ENCODE peak calls at places on chromosomes 16 and 17, in nine cellular contexts. One of them, this sample, is unnamed.

GRCh38 chr16:54118846-54119245 is 167.7 kb downstream of the IRX3 start:
- DNase-seq in dorsolateral prefrontal cortex: no peak
- DNase-seq in colonic mucosa: no peak
- DNase-seq in CD8-positive, alpha-beta memory T cell: no peak
- DNase-seq in neuronal stem cell: no peak
- DNase-seq in endothelial cell of umbilical vein: no peak
- DNase-seq in thoracic aorta: no peak
- DNase-seq in SJSA1: no peak
- DNase-seq in CD4-positive, CD25-positive, alpha-beta regulatory T cell: no peak
- DNase-seq in this sample: no peak

GRCh38 chr16:52123842-52124241 is 423.1 kb downstream of the TOX3 start:
- DNase-seq in dorsolateral prefrontal cortex: no peak
- DNase-seq in colonic mucosa: no peak
- DNase-seq in CD8-positive, alpha-beta memory T cell: no peak
- DNase-seq in neuronal stem cell: no peak
- DNase-seq in endothelial cell of umbilical vein: no peak
- DNase-seq in thoracic aorta: no peak
- DNase-seq in SJSA1: no peak
- DNase-seq in CD4-positive, CD25-positive, alpha-beta regulatory T cell: no peak
- DNase-seq in this sample: no peak

GRCh38 chr16:8519643-8520042 is 70.7 kb downstream of the TMEM114 start:
- DNase-seq in dorsolateral prefrontal cortex: no peak
- DNase-seq in colonic mucosa: no peak
- DNase-seq in CD8-positive, alpha-beta memory T cell: no peak
- DNase-seq in neuronal stem cell: no peak
- DNase-seq in endothelial cell of umbilical vein: no peak
- DNase-seq in thoracic aorta: no peak
- DNase-seq in SJSA1: no peak
- DNase-seq in CD4-positive, CD25-positive, alpha-beta regulatory T cell: no peak
- DNase-seq in this sample: no peak

GRCh38 chr16:2497116-2497630 is 16.6 kb upstream of the ATP6V0C start:
- DNase-seq in dorsolateral prefrontal cortex: no peak
- DNase-seq in colonic mucosa: no peak
- DNase-seq in CD8-positive, alpha-beta memory T cell: no peak
- DNase-seq in neuronal stem cell: no peak
- DNase-seq in endothelial cell of umbilical vein: no peak
- DNase-seq in thoracic aorta: no peak
- DNase-seq in SJSA1: no peak
- DNase-seq in CD4-positive, CD25-positive, alpha-beta regulatory T cell: no peak
- DNase-seq in this sample: no peak

GRCh38 chr16:57938936-57939871 is 31.7 kb downstream of the CNGB1 start:
- DNase-seq in dorsolateral prefrontal cortex: no peak
- DNase-seq in colonic mucosa: peak; percentile 72
- DNase-seq in CD8-positive, alpha-beta memory T cell: no peak
- DNase-seq in neuronal stem cell: no peak
- DNase-seq in endothelial cell of umbilical vein: peak; percentile 9
- DNase-seq in thoracic aorta: no peak
- DNase-seq in SJSA1: peak; percentile 78
- DNase-seq in CD4-positive, CD25-positive, alpha-beta regulatory T cell: no peak
- DNase-seq in this sample: peak; percentile 30

GRCh38 chr17:75277664-75278071 is 6.6 kb upstream of the MIF4GD start:
- DNase-seq in dorsolateral prefrontal cortex: no peak
- DNase-seq in colonic mucosa: no peak
- DNase-seq in CD8-positive, alpha-beta memory T cell: no peak
- DNase-seq in neuronal stem cell: no peak
- DNase-seq in endothelial cell of umbilical vein: no peak
- DNase-seq in thoracic aorta: no peak
- DNase-seq in SJSA1: no peak
- DNase-seq in CD4-positive, CD25-positive, alpha-beta regulatory T cell: no peak
- DNase-seq in this sample: no peak

GRCh38 chr16:86018487-86018886 is 119.5 kb downstream of the IRF8 start:
- DNase-seq in dorsolateral prefrontal cortex: no peak
- DNase-seq in colonic mucosa: peak; percentile 43
- DNase-seq in CD8-positive, alpha-beta memory T cell: no peak
- DNase-seq in neuronal stem cell: no peak
- DNase-seq in endothelial cell of umbilical vein: no peak
- DNase-seq in thoracic aorta: no peak
- DNase-seq in SJSA1: no peak
- DNase-seq in CD4-positive, CD25-positive, alpha-beta regulatory T cell: no peak
- DNase-seq in this sample: no peak

GRCh38 chr16:27890006-27890405 is 173.5 kb downstream of the GSG1L start:
- DNase-seq in dorsolateral prefrontal cortex: no peak
- DNase-seq in colonic mucosa: no peak
- DNase-seq in CD8-positive, alpha-beta memory T cell: no peak
- DNase-seq in neuronal stem cell: no peak
- DNase-seq in endothelial cell of umbilical vein: no peak
- DNase-seq in thoracic aorta: no peak
- DNase-seq in SJSA1: no peak
- DNase-seq in CD4-positive, CD25-positive, alpha-beta regulatory T cell: no peak
- DNase-seq in this sample: no peak

GRCh38 chr17:3976675-3977171 is 12.5 kb upstream of the ATP2A3 start:
- DNase-seq in dorsolateral prefrontal cortex: no peak
- DNase-seq in colonic mucosa: peak; percentile 94
- DNase-seq in CD8-positive, alpha-beta memory T cell: no peak
- DNase-seq in neuronal stem cell: no peak
- DNase-seq in endothelial cell of umbilical vein: no peak
- DNase-seq in thoracic aorta: peak; percentile 47
- DNase-seq in SJSA1: no peak
- DNase-seq in CD4-positive, CD25-positive, alpha-beta regulatory T cell: no peak
- DNase-seq in this sample: no peak

GRCh38 chr16:84451781-84452180 is 52.7 kb downstream of the MEAK7 start:
- DNase-seq in dorsolateral prefrontal cortex: no peak
- DNase-seq in colonic mucosa: no peak
- DNase-seq in CD8-positive, alpha-beta memory T cell: no peak
- DNase-seq in neuronal stem cell: no peak
- DNase-seq in endothelial cell of umbilical vein: no peak
- DNase-seq in thoracic aorta: no peak
- DNase-seq in SJSA1: no peak
- DNase-seq in CD4-positive, CD25-positive, alpha-beta regulatory T cell: no peak
- DNase-seq in this sample: no peak

GRCh38 chr16:68332411-68333121 is 21.7 kb downstream of the PRMT7 start:
- DNase-seq in dorsolateral prefrontal cortex: no peak
- DNase-seq in colonic mucosa: no peak
- DNase-seq in CD8-positive, alpha-beta memory T cell: no peak
- DNase-seq in neuronal stem cell: no peak
- DNase-seq in endothelial cell of umbilical vein: peak; percentile 98
- DNase-seq in thoracic aorta: no peak
- DNase-seq in SJSA1: no peak
- DNase-seq in CD4-positive, CD25-positive, alpha-beta regulatory T cell: peak; percentile 77
- DNase-seq in this sample: peak; percentile 71

GRCh38 chr17:42329025-42329976 is 41.0 kb downstream of the STAT5A start:
- DNase-seq in dorsolateral prefrontal cortex: no peak
- DNase-seq in colonic mucosa: peak; percentile 55
- DNase-seq in CD8-positive, alpha-beta memory T cell: no peak
- DNase-seq in neuronal stem cell: peak; percentile 80
- DNase-seq in endothelial cell of umbilical vein: peak; percentile 69
- DNase-seq in thoracic aorta: no peak
- DNase-seq in SJSA1: peak; percentile 73
- DNase-seq in CD4-positive, CD25-positive, alpha-beta regulatory T cell: no peak
- DNase-seq in this sample: no peak

GRCh38 chr17:30323262-30323894 is 10.5 kb downstream of the TMIGD1 start:
- DNase-seq in dorsolateral prefrontal cortex: no peak
- DNase-seq in colonic mucosa: no peak
- DNase-seq in CD8-positive, alpha-beta memory T cell: peak; percentile 83
- DNase-seq in neuronal stem cell: no peak
- DNase-seq in endothelial cell of umbilical vein: no peak
- DNase-seq in thoracic aorta: no peak
- DNase-seq in SJSA1: no peak
- DNase-seq in CD4-positive, CD25-positive, alpha-beta regulatory T cell: no peak
- DNase-seq in this sample: no peak

GRCh38 chr17:57091186-57091618 is 6.2 kb downstream of the AKAP1 start:
- DNase-seq in dorsolateral prefrontal cortex: no peak
- DNase-seq in colonic mucosa: no peak
- DNase-seq in CD8-positive, alpha-beta memory T cell: no peak
- DNase-seq in neuronal stem cell: no peak
- DNase-seq in endothelial cell of umbilical vein: no peak
- DNase-seq in thoracic aorta: no peak
- DNase-seq in SJSA1: no peak
- DNase-seq in CD4-positive, CD25-positive, alpha-beta regulatory T cell: no peak
- DNase-seq in this sample: no peak

GRCh38 chr16:82282662-82283061 is 112.6 kb upstream of the MPHOSPH6 start:
- DNase-seq in dorsolateral prefrontal cortex: no peak
- DNase-seq in colonic mucosa: no peak
- DNase-seq in CD8-positive, alpha-beta memory T cell: no peak
- DNase-seq in neuronal stem cell: no peak
- DNase-seq in endothelial cell of umbilical vein: no peak
- DNase-seq in thoracic aorta: no peak
- DNase-seq in SJSA1: no peak
- DNase-seq in CD4-positive, CD25-positive, alpha-beta regulatory T cell: no peak
- DNase-seq in this sample: no peak

GRCh38 chr16:89292443-89293078 is 75.1 kb downstream of the ZNF778 start:
- DNase-seq in dorsolateral prefrontal cortex: no peak
- DNase-seq in colonic mucosa: no peak
- DNase-seq in CD8-positive, alpha-beta memory T cell: no peak
- DNase-seq in neuronal stem cell: no peak
- DNase-seq in endothelial cell of umbilical vein: no peak
- DNase-seq in thoracic aorta: no peak
- DNase-seq in SJSA1: no peak
- DNase-seq in CD4-positive, CD25-positive, alpha-beta regulatory T cell: no peak
- DNase-seq in this sample: no peak

GRCh38 chr16:89291776-89292175 is 74.3 kb downstream of the ZNF778 start:
- DNase-seq in dorsolateral prefrontal cortex: no peak
- DNase-seq in colonic mucosa: no peak
- DNase-seq in CD8-positive, alpha-beta memory T cell: no peak
- DNase-seq in neuronal stem cell: no peak
- DNase-seq in endothelial cell of umbilical vein: no peak
- DNase-seq in thoracic aorta: no peak
- DNase-seq in SJSA1: no peak
- DNase-seq in CD4-positive, CD25-positive, alpha-beta regulatory T cell: no peak
- DNase-seq in this sample: no peak

GRCh38 chr16:89294486-89294885 is 77.0 kb downstream of the ZNF778 start:
- DNase-seq in dorsolateral prefrontal cortex: no peak
- DNase-seq in colonic mucosa: no peak
- DNase-seq in CD8-positive, alpha-beta memory T cell: no peak
- DNase-seq in neuronal stem cell: no peak
- DNase-seq in endothelial cell of umbilical vein: no peak
- DNase-seq in thoracic aorta: no peak
- DNase-seq in SJSA1: no peak
- DNase-seq in CD4-positive, CD25-positive, alpha-beta regulatory T cell: no peak
- DNase-seq in this sample: no peak

GRCh38 chr16:89295071-89295900 is 77.8 kb downstream of the ZNF778 start:
- DNase-seq in dorsolateral prefrontal cortex: no peak
- DNase-seq in colonic mucosa: no peak
- DNase-seq in CD8-positive, alpha-beta memory T cell: no peak
- DNase-seq in neuronal stem cell: no peak
- DNase-seq in endothelial cell of umbilical vein: no peak
- DNase-seq in thoracic aorta: no peak
- DNase-seq in SJSA1: no peak
- DNase-seq in CD4-positive, CD25-positive, alpha-beta regulatory T cell: no peak
- DNase-seq in this sample: no peak

GRCh38 chr16:89293276-89294143 is 76.0 kb downstream of the ZNF778 start:
- DNase-seq in dorsolateral prefrontal cortex: no peak
- DNase-seq in colonic mucosa: no peak
- DNase-seq in CD8-positive, alpha-beta memory T cell: no peak
- DNase-seq in neuronal stem cell: no peak
- DNase-seq in endothelial cell of umbilical vein: no peak
- DNase-seq in thoracic aorta: no peak
- DNase-seq in SJSA1: no peak
- DNase-seq in CD4-positive, CD25-positive, alpha-beta regulatory T cell: no peak
- DNase-seq in this sample: peak; percentile 24
- H3K27me3 ChIP-seq in dorsolateral prefrontal cortex: no peaks in the 10 kb centered on the region
- H3K27me3 ChIP-seq in colonic mucosa: no peaks in the 10 kb centered on the region
- H3K27me3 ChIP-seq in CD8-positive, alpha-beta memory T cell: no peaks in the 10 kb centered on the region
- H3K27me3 ChIP-seq in neuronal stem cell: no peaks in the 10 kb centered on the region
- H3K27me3 ChIP-seq in endothelial cell of umbilical vein: no peaks in the 10 kb centered on the region
- H3K27me3 ChIP-seq in thoracic aorta: no peaks in the 10 kb centered on the region
- H3K27me3 ChIP-seq in SJSA1: no peaks in the 10 kb centered on the region
- H3K27me3 ChIP-seq in CD4-positive, CD25-positive, alpha-beta regulatory T cell: no peaks in the 10 kb centered on the region
- H3K27me3 ChIP-seq in this sample: no peaks in the 10 kb centered on the region

GRCh38 chr17:44216173-44216572 is 3.3 kb downstream of the UBTF start:
- DNase-seq in dorsolateral prefrontal cortex: no peak
- DNase-seq in colonic mucosa: no peak
- DNase-seq in CD8-positive, alpha-beta memory T cell: peak; percentile 85
- DNase-seq in neuronal stem cell: no peak
- DNase-seq in endothelial cell of umbilical vein: no peak
- DNase-seq in thoracic aorta: no peak
- DNase-seq in SJSA1: no peak
- DNase-seq in CD4-positive, CD25-positive, alpha-beta regulatory T cell: peak; percentile 64
- DNase-seq in this sample: no peak
- H3K4me3 ChIP-seq in dorsolateral prefrontal cortex: no peak overlapping the region
- H3K4me3 ChIP-seq in colonic mucosa: no peak overlapping the region
- H3K4me3 ChIP-seq in CD8-positive, alpha-beta memory T cell: peak overlapping the region; percentile 59
- H3K4me3 ChIP-seq in neuronal stem cell: no peak overlapping the region
- H3K4me3 ChIP-seq in endothelial cell of umbilical vein: no peak overlapping the region
- H3K4me3 ChIP-seq in thoracic aorta: no peak overlapping the region
- H3K4me3 ChIP-seq in SJSA1: no peak overlapping the region
- H3K4me3 ChIP-seq in CD4-positive, CD25-positive, alpha-beta regulatory T cell: peak overlapping the region; percentile 70
- H3K4me3 ChIP-seq in this sample: no peak overlapping the region

GRCh38 chr17:80027043-80027435 is 8.6 kb downstream of the TBC1D16 start:
- DNase-seq in dorsolateral prefrontal cortex: no peak
- DNase-seq in colonic mucosa: no peak
- DNase-seq in CD8-positive, alpha-beta memory T cell: no peak
- DNase-seq in neuronal stem cell: no peak
- DNase-seq in endothelial cell of umbilical vein: no peak
- DNase-seq in thoracic aorta: no peak
- DNase-seq in SJSA1: no peak
- DNase-seq in CD4-positive, CD25-positive, alpha-beta regulatory T cell: no peak
- DNase-seq in this sample: no peak

GRCh38 chr17:80025796-80026195 is 9.9 kb downstream of the TBC1D16 start:
- DNase-seq in dorsolateral prefrontal cortex: no peak
- DNase-seq in colonic mucosa: no peak
- DNase-seq in CD8-positive, alpha-beta memory T cell: no peak
- DNase-seq in neuronal stem cell: no peak
- DNase-seq in endothelial cell of umbilical vein: no peak
- DNase-seq in thoracic aorta: no peak
- DNase-seq in SJSA1: no peak
- DNase-seq in CD4-positive, CD25-positive, alpha-beta regulatory T cell: no peak
- DNase-seq in this sample: no peak

GRCh38 chr17:80026359-80027042 is 9.2 kb downstream of the TBC1D16 start:
- DNase-seq in dorsolateral prefrontal cortex: no peak
- DNase-seq in colonic mucosa: peak; percentile 53
- DNase-seq in CD8-positive, alpha-beta memory T cell: no peak
- DNase-seq in neuronal stem cell: no peak
- DNase-seq in endothelial cell of umbilical vein: no peak
- DNase-seq in thoracic aorta: no peak
- DNase-seq in SJSA1: no peak
- DNase-seq in CD4-positive, CD25-positive, alpha-beta regulatory T cell: no peak
- DNase-seq in this sample: no peak

GRCh38 chr17:80029235-80029974 is 6.3 kb downstream of the TBC1D16 start:
- DNase-seq in dorsolateral prefrontal cortex: no peak
- DNase-seq in colonic mucosa: peak; percentile 66
- DNase-seq in CD8-positive, alpha-beta memory T cell: no peak
- DNase-seq in neuronal stem cell: no peak
- DNase-seq in endothelial cell of umbilical vein: peak; percentile 51
- DNase-seq in thoracic aorta: peak; percentile 71
- DNase-seq in SJSA1: peak; percentile 73
- DNase-seq in CD4-positive, CD25-positive, alpha-beta regulatory T cell: no peak
- DNase-seq in this sample: peak; percentile 54

GRCh38 chr17:80028030-80028429 is 7.6 kb downstream of the TBC1D16 start:
- DNase-seq in dorsolateral prefrontal cortex: no peak
- DNase-seq in colonic mucosa: no peak
- DNase-seq in CD8-positive, alpha-beta memory T cell: no peak
- DNase-seq in neuronal stem cell: no peak
- DNase-seq in endothelial cell of umbilical vein: peak; percentile 46
- DNase-seq in thoracic aorta: no peak
- DNase-seq in SJSA1: no peak
- DNase-seq in CD4-positive, CD25-positive, alpha-beta regulatory T cell: no peak
- DNase-seq in this sample: no peak
- H3K27me3 ChIP-seq in dorsolateral prefrontal cortex: no peaks in the 10 kb centered on the region
- H3K27me3 ChIP-seq in colonic mucosa: no peaks in the 10 kb centered on the region
- H3K27me3 ChIP-seq in CD8-positive, alpha-beta memory T cell: no peaks in the 10 kb centered on the region
- H3K27me3 ChIP-seq in neuronal stem cell: no peaks in the 10 kb centered on the region
- H3K27me3 ChIP-seq in endothelial cell of umbilical vein: no peaks in the 10 kb centered on the region
- H3K27me3 ChIP-seq in thoracic aorta: no peaks in the 10 kb centered on the region
- H3K27me3 ChIP-seq in SJSA1: no peaks in the 10 kb centered on the region
- H3K27me3 ChIP-seq in CD4-positive, CD25-positive, alpha-beta regulatory T cell: peaks cover 2% of the 10 kb centered on the region
- H3K27me3 ChIP-seq in this sample: no peaks in the 10 kb centered on the region

GRCh38 chr17:863880-864279 is 81.7 kb downstream of the MRM3 start:
- DNase-seq in dorsolateral prefrontal cortex: no peak
- DNase-seq in colonic mucosa: no peak
- DNase-seq in CD8-positive, alpha-beta memory T cell: no peak
- DNase-seq in neuronal stem cell: no peak
- DNase-seq in endothelial cell of umbilical vein: no peak
- DNase-seq in thoracic aorta: no peak
- DNase-seq in SJSA1: no peak
- DNase-seq in CD4-positive, CD25-positive, alpha-beta regulatory T cell: no peak
- DNase-seq in this sample: peak; percentile 46
- H3K4me3 ChIP-seq in dorsolateral prefrontal cortex: no peak overlapping the region
- H3K4me3 ChIP-seq in colonic mucosa: no peak overlapping the region
- H3K4me3 ChIP-seq in CD8-positive, alpha-beta memory T cell: no peak overlapping the region
- H3K4me3 ChIP-seq in neuronal stem cell: no peak overlapping the region
- H3K4me3 ChIP-seq in endothelial cell of umbilical vein: no peak overlapping the region
- H3K4me3 ChIP-seq in thoracic aorta: no peak overlapping the region
- H3K4me3 ChIP-seq in SJSA1: no peak overlapping the region
- H3K4me3 ChIP-seq in CD4-positive, CD25-positive, alpha-beta regulatory T cell: no peak overlapping the region
- H3K4me3 ChIP-seq in this sample: no peak overlapping the region

This sample was measured in A673.